ENCODE peak calls at places on chromosomes 5 and 9, in five cellular contexts. W is SK-N-SH, G is HCT116, C is PC-3, I is IMR-90. F is an unnamed sample. For H3K4me1, the result is how much of the 10 kb centered on the place peaks cover.

GRCh38 chr5:139443766-139444473 is 4.6 kb upstream of the DNAJC18 start:
- DNase-seq in G (no peak), I (peak), C (peak), W (peak), F (no peak)

GRCh38 chr9:126633881-126634558 is 20.3 kb downstream of the LMX1B start:
- DNase-seq in C (no peak), I (no peak), W (no peak), G (no peak), F (no peak)

GRCh38 chr9:28158451-28158850 is 585.2 kb upstream of the C9orf72 start:
- DNase-seq in C (no peak), G (no peak), I (no peak), W (no peak), F (no peak)

GRCh38 chr5:177132504-177133118 is 962 bp upstream of the NSD1 start:
- DNase-seq in W (peak), G (no peak), I (no peak), C (no peak), F (no peak)

GRCh38 chr9:87464110-87464991 is 33.3 kb upstream of the DAPK1 start:
- DNase-seq in G (no peak), I (no peak), C (no peak), W (no peak), F (no peak)

GRCh38 chr5:118447350-118447749 is 541.0 kb downstream of the DTWD2 start:
- DNase-seq in C (no peak), G (no peak), I (no peak), W (no peak), F (no peak)

GRCh38 chr5:154237946-154238345 is 47.4 kb downstream of the GALNT10 start:
- DNase-seq in W (no peak), C (no peak), I (no peak), G (no peak), F (no peak)

GRCh38 chr5:109694451-109694891 is 4.7 kb downstream of the MAN2A1 start:
- DNase-seq in W (no peak), G (no peak), I (peak), C (peak), F (no peak)

GRCh38 chr9:123522921-123523320 is 166.9 kb downstream of the CRB2 start:
- DNase-seq in I (no peak), G (no peak), C (no peak), W (no peak), F (no peak)

GRCh38 chr9:79465171-79465570 is 106.6 kb upstream of the TLE4 start:
- DNase-seq in C (no peak), W (no peak), G (no peak), I (no peak), F (no peak)

GRCh38 chr5:123422433-123423277 is 548 bp downstream of the CEP120 start:
- DNase-seq in W (no peak), I (peak), G (no peak), C (peak), F (peak)

GRCh38 chr9:14212116-14212515 is 101.8 kb downstream of the NFIB start:
- DNase-seq in G (no peak), W (no peak), C (peak), I (peak), F (no peak)

GRCh38 chr9:14212697-14213420 is 101.1 kb downstream of the NFIB start:
- DNase-seq in G (no peak), C (no peak), W (no peak), I (no peak), F (no peak)

GRCh38 chr9:14214065-14214684 is 99.8 kb downstream of the NFIB start:
- DNase-seq in G (no peak), W (no peak), I (no peak), C (no peak), F (no peak)

GRCh38 chr9:14214693-14215092 is 99.2 kb downstream of the NFIB start:
- DNase-seq in G (no peak), I (no peak), W (no peak), C (no peak), F (no peak)

DNA sequence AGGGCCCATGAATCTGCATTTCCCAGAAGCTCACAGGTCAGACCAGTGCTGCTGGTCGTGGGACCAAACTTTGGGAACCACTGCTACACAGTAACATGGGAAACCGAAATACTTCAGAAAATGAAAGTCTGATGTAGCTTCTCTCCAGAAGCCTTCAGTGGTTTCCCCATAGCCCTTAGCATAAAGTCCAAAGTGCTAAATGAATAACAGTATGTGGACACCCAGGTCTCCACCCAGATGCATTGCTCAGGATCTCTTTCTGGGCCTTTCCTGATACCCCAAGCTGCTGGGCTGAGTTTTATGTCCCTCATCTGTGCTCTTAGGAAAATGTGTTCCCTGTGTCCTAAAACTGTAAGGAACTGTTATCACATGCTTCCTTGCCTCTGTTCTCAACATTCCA is 100.4 kb downstream of the NFIB start:
- DNase-seq in G (no peak), C (no peak), W (no peak), I (no peak), F (no peak)
- H3K4me1 ChIP-seq in G (under half), C (half or more), W (under half), I (under half), F (under half)

GRCh38 chr5:36156124-36156601 is 4.3 kb downstream of the SKP2 start:
- DNase-seq in W (no peak), C (no peak), I (peak), G (no peak), F (no peak)

GRCh38 chr5:36155291-36155690 is 3.4 kb downstream of the SKP2 start:
- DNase-seq in G (no peak), W (no peak), C (no peak), I (no peak), F (no peak)

GRCh38 chr5:36158144-36158543 is 6.2 kb downstream of the SKP2 start:
- DNase-seq in W (peak), G (no peak), I (peak), C (no peak), F (no peak)

GRCh38 chr5:36153727-36154126 is 1.8 kb downstream of the SKP2 start:
- DNase-seq in I (no peak), G (no peak), W (no peak), C (no peak), F (no peak)

GRCh38 chr5:36156619-36157018 is 4.7 kb downstream of the SKP2 start:
- DNase-seq in W (no peak), C (no peak), I (peak), G (no peak), F (no peak)
- H3K9ac ChIP-seq in W (no peak), C (no peak), I (no peak), G (no peak), F (no peak)

DNA sequence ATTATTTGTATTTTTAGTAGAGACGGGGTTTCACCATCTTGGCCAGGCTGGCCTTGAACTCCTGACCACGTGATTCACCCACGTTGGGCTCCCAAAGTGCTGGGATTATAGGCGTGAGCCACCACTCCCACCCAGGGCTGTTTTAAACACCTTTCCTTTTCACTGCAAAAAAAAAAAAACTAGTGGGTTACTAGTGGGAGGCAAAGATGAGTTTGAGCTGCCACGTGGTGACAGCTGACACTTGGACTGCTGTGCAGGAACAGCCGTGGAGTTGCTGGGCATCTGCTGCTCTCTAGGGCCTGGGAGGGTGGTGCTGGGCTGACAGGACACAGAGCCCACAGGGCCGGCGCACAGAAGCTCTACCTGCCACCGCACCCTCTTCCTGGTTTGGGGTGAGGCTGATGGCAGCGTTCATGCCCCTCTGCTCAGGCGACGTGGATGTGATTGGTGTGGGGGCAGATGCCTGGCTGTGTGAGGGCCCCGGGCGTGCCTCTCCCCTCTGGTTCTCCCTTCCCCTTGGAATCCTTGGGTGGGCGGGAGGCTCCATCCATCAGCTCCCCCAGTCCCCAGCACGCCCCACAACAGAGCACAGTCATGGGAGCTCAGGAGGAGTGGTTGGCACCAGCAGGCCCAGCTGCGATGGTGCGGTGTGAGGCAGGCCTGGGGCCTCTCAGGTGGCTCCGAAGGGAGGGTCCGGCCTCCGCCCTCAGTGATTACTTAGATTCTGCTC is 16.9 kb downstream of the RABL6 start:
- DNase-seq in G (no peak), I (no peak), C (no peak), W (no peak), F (no peak)
- H3K4me1 ChIP-seq in G (under half), I (under half), C (under half), W (under half), F (under half)

DNA sequence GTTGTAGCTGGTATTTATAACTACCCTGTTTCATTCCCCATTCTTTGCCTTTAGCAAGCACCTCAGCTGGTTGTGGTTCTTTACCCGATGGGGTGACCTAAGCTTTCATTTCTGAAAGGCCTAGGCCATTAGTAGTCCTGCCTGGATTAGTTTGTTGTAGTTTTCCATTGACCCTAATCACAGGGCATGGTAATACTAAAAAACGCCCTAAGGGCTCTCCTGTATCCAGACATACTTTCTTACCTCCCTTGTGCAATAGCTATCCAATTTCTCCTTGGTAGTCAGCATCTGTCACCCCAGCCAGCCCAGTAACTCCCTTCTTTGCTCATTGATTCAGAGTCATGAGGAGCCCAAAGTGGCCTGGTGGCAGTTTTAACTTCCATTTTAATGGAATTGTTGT is 24.0 kb downstream of the TMOD1 start:
- DNase-seq in W (no peak), C (peak), G (no peak), I (peak), F (no peak)
- H3K9ac ChIP-seq in W (no peak), C (no peak), G (no peak), I (no peak), F (no peak)

GRCh38 chr9:128100581-128100980 is 26.9 kb downstream of the PTGES2 start:
- DNase-seq in C (no peak), I (no peak), G (no peak), W (no peak), F (no peak)
- H3K4me1 ChIP-seq in C (under half), I (under half), G (under half), W (under half), F (under half)

GRCh38 chr9:95077766-95078382 is 239.6 kb downstream of the FANCC start:
- DNase-seq in C (no peak), I (no peak), G (no peak), W (no peak), F (no peak)

GRCh38 chr9:95077053-95077765 is 240.3 kb downstream of the FANCC start:
- DNase-seq in C (no peak), I (no peak), G (no peak), W (no peak), F (no peak)

GRCh38 chr9:95078934-95079333 is 238.6 kb downstream of the FANCC start:
- DNase-seq in C (no peak), W (no peak), G (no peak), I (no peak), F (no peak)

GRCh38 chr9:95079461-95079860 is 238.0 kb downstream of the FANCC start:
- DNase-seq in W (no peak), C (no peak), G (no peak), I (no peak), F (no peak)

DNA sequence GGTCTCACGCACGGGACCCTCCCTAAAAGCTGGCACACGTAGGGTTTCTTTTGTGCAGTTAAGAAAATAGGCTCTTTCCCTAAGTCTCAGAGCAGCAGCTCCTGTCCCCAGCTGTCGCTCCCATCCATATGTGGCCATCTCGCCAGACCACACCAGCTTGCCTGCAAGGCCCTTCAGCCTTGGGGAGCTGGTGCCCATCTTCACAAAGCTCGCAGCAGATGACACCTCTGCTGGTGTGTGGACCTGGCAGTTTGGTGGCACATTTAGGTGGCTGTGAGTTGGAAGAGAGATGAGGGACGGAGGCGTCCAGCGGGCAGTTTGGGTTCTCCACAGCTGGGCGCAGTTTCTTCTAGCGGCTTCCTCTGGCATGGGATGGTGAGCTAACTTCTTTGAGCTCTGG is 239.0 kb downstream of the FANCC start:
- DNase-seq in I (no peak), C (no peak), G (no peak), W (no peak), F (no peak)
- H3K9ac ChIP-seq in I (no peak), C (no peak), G (no peak), W (no peak), F (peak)

F was measured in colonic mucosa.